ENCODE peak calls at places on chromosome 19, in six cellular contexts. One of them, this sample, is unnamed.

GRCh38 chr19:58395220-58395978 is at the start of gene RNF225:
- DNase-seq in mammary epithelial cell: peak
- DNase-seq in dorsolateral prefrontal cortex: no peak
- DNase-seq in IMR-90: no peak
- DNase-seq in fibroblast of lung: no peak
- DNase-seq in left lung: peak
- DNase-seq in this sample: no peak

GRCh38 chr19:29232315-29232852 is 19.4 kb upstream of the UQCRFS1 start:
- DNase-seq in mammary epithelial cell: no peak
- DNase-seq in dorsolateral prefrontal cortex: no peak
- DNase-seq in IMR-90: no peak
- DNase-seq in fibroblast of lung: no peak
- DNase-seq in left lung: no peak
- DNase-seq in this sample: no peak

GRCh38 chr19:45187421-45188100 is 9.0 kb downstream of the BLOC1S3 start:
- DNase-seq in mammary epithelial cell: no peak
- DNase-seq in dorsolateral prefrontal cortex: no peak
- DNase-seq in IMR-90: no peak
- DNase-seq in fibroblast of lung: no peak
- DNase-seq in left lung: no peak
- DNase-seq in this sample: no peak

GRCh38 chr19:19997656-19998268 is 41.5 kb downstream of the ZNF682 start:
- DNase-seq in mammary epithelial cell: no peak
- DNase-seq in dorsolateral prefrontal cortex: peak
- DNase-seq in IMR-90: no peak
- DNase-seq in fibroblast of lung: no peak
- DNase-seq in left lung: no peak
- DNase-seq in this sample: no peak

GRCh38 chr19:20662421-20663105 is 1.2 kb upstream of the ZNF626 start:
- DNase-seq in mammary epithelial cell: no peak
- DNase-seq in dorsolateral prefrontal cortex: peak
- DNase-seq in IMR-90: no peak
- DNase-seq in fibroblast of lung: no peak
- DNase-seq in left lung: no peak
- DNase-seq in this sample: no peak

GRCh38 chr19:4581381-4582111 is 22.1 kb upstream of the SEMA6B start:
- DNase-seq in mammary epithelial cell: peak
- DNase-seq in dorsolateral prefrontal cortex: peak
- DNase-seq in IMR-90: no peak
- DNase-seq in fibroblast of lung: peak
- DNase-seq in left lung: no peak
- DNase-seq in this sample: no peak

GRCh38 chr19:6721773-6722172 is 1.3 kb upstream of the C3 start:
- DNase-seq in mammary epithelial cell: no peak
- DNase-seq in dorsolateral prefrontal cortex: no peak
- DNase-seq in IMR-90: no peak
- DNase-seq in fibroblast of lung: no peak
- DNase-seq in left lung: no peak
- DNase-seq in this sample: no peak

GRCh38 chr19:9674669-9675357 is at the start of gene ZNF562:
- DNase-seq in mammary epithelial cell: peak
- DNase-seq in dorsolateral prefrontal cortex: peak
- DNase-seq in IMR-90: peak
- DNase-seq in fibroblast of lung: peak
- DNase-seq in left lung: peak
- DNase-seq in this sample: peak

GRCh38 chr19:4984448-4984990 is 15.6 kb downstream of the KDM4B start:
- DNase-seq in mammary epithelial cell: no peak
- DNase-seq in dorsolateral prefrontal cortex: no peak
- DNase-seq in IMR-90: no peak
- DNase-seq in fibroblast of lung: no peak
- DNase-seq in left lung: no peak
- DNase-seq in this sample: no peak

GRCh38 chr19:48964205-48965032 is 690 bp upstream of the FTL start:
- DNase-seq in mammary epithelial cell: no peak
- DNase-seq in dorsolateral prefrontal cortex: no peak
- DNase-seq in IMR-90: peak
- DNase-seq in fibroblast of lung: peak
- DNase-seq in left lung: no peak
- DNase-seq in this sample: no peak

GRCh38 chr19:17860993-17861360 is 1.3 kb downstream of the RPL18A start:
- DNase-seq in mammary epithelial cell: no peak
- DNase-seq in dorsolateral prefrontal cortex: no peak
- DNase-seq in IMR-90: peak
- DNase-seq in fibroblast of lung: no peak
- DNase-seq in left lung: no peak
- DNase-seq in this sample: no peak

GRCh38 chr19:21052902-21053301 is 29.1 kb upstream of the ZNF714 start:
- DNase-seq in mammary epithelial cell: no peak
- DNase-seq in dorsolateral prefrontal cortex: no peak
- DNase-seq in IMR-90: no peak
- DNase-seq in fibroblast of lung: no peak
- DNase-seq in left lung: no peak
- DNase-seq in this sample: no peak

GRCh38 chr19:325173-325936 is 19.2 kb downstream of the MIER2 start:
- DNase-seq in mammary epithelial cell: no peak
- DNase-seq in dorsolateral prefrontal cortex: no peak
- DNase-seq in IMR-90: no peak
- DNase-seq in fibroblast of lung: no peak
- DNase-seq in left lung: no peak
- DNase-seq in this sample: no peak

GRCh38 chr19:47897857-47898256 is 11.7 kb upstream of the SULT2A1 start:
- DNase-seq in mammary epithelial cell: no peak
- DNase-seq in dorsolateral prefrontal cortex: no peak
- DNase-seq in IMR-90: no peak
- DNase-seq in fibroblast of lung: no peak
- DNase-seq in left lung: no peak
- DNase-seq in this sample: no peak

GRCh38 chr19:17469092-17469370 is 1.3 kb upstream of the SLC27A1 start:
- DNase-seq in mammary epithelial cell: no peak
- DNase-seq in dorsolateral prefrontal cortex: no peak
- DNase-seq in IMR-90: peak
- DNase-seq in fibroblast of lung: no peak
- DNase-seq in left lung: no peak
- DNase-seq in this sample: no peak

GRCh38 chr19:342801-343421 is 1.7 kb downstream of the MIER2 start:
- DNase-seq in mammary epithelial cell: peak
- DNase-seq in dorsolateral prefrontal cortex: no peak
- DNase-seq in IMR-90: peak
- DNase-seq in fibroblast of lung: peak
- DNase-seq in left lung: peak
- DNase-seq in this sample: no peak

GRCh38 chr19:35621708-35622107 is 7.1 kb upstream of the RBM42 start:
- DNase-seq in mammary epithelial cell: no peak
- DNase-seq in dorsolateral prefrontal cortex: no peak
- DNase-seq in IMR-90: no peak
- DNase-seq in fibroblast of lung: no peak
- DNase-seq in left lung: no peak
- DNase-seq in this sample: no peak

GRCh38 chr19:35620001-35620400 is 7.5 kb downstream of the HAUS5 start:
- DNase-seq in mammary epithelial cell: no peak
- DNase-seq in dorsolateral prefrontal cortex: no peak
- DNase-seq in IMR-90: no peak
- DNase-seq in fibroblast of lung: no peak
- DNase-seq in left lung: no peak
- DNase-seq in this sample: no peak

GRCh38 chr19:35619290-35619923 is 6.9 kb downstream of the HAUS5 start:
- DNase-seq in mammary epithelial cell: no peak
- DNase-seq in dorsolateral prefrontal cortex: no peak
- DNase-seq in IMR-90: no peak
- DNase-seq in fibroblast of lung: no peak
- DNase-seq in left lung: no peak
- DNase-seq in this sample: no peak

GRCh38 chr19:35615036-35615435 is 2.5 kb downstream of the HAUS5 start:
- DNase-seq in mammary epithelial cell: no peak
- DNase-seq in dorsolateral prefrontal cortex: no peak
- DNase-seq in IMR-90: no peak
- DNase-seq in fibroblast of lung: no peak
- DNase-seq in left lung: no peak
- DNase-seq in this sample: no peak

GRCh38 chr19:35618857-35619256 is 6.3 kb downstream of the HAUS5 start:
- DNase-seq in mammary epithelial cell: no peak
- DNase-seq in dorsolateral prefrontal cortex: no peak
- DNase-seq in IMR-90: no peak
- DNase-seq in fibroblast of lung: no peak
- DNase-seq in left lung: no peak
- DNase-seq in this sample: no peak
- TF ChIP-seq CTCF in mammary epithelial cell: no peak
- TF ChIP-seq CTCF in dorsolateral prefrontal cortex: no peak
- TF ChIP-seq CTCF in IMR-90: no peak
- TF ChIP-seq CTCF in fibroblast of lung: no peak
- TF ChIP-seq CTCF in left lung: no peak
- TF ChIP-seq CTCF in this sample: no peak

DNA sequence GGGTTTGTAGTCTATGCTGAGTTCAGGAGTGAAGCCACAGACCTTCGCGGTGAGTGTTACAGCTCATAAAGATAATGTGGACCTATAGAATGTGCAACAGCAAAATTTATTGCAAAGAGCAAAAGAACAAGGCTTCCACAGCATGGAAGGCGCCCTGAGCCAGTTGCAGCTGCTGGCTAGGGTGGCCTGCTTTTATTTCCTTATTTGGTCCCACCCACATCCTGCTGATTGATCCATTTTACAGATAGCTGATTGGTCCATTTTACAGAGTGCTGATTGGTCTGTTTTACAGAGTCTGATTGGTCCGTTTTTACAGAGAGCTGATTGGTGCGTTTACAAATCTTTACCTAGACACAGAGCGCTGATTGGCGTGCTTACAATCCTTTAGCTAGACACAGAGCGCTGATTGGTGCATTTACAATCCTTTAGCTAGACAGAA is 4.2 kb upstream of the MIA start:
- DNase-seq in mammary epithelial cell: no peak
- DNase-seq in dorsolateral prefrontal cortex: no peak
- DNase-seq in IMR-90: no peak
- DNase-seq in fibroblast of lung: no peak
- DNase-seq in left lung: no peak
- DNase-seq in this sample: no peak
- TF ChIP-seq CTCF in mammary epithelial cell: no peak
- TF ChIP-seq CTCF in dorsolateral prefrontal cortex: no peak
- TF ChIP-seq CTCF in IMR-90: no peak
- TF ChIP-seq CTCF in fibroblast of lung: no peak
- TF ChIP-seq CTCF in left lung: no peak
- TF ChIP-seq CTCF in this sample: no peak

GRCh38 chr19:31355330-31356289 is 6.4 kb upstream of the TSHZ3 start:
- DNase-seq in mammary epithelial cell: no peak
- DNase-seq in dorsolateral prefrontal cortex: no peak
- DNase-seq in IMR-90: no peak
- DNase-seq in fibroblast of lung: peak
- DNase-seq in left lung: no peak
- DNase-seq in this sample: no peak

GRCh38 chr19:31354919-31355318 is 5.7 kb upstream of the TSHZ3 start:
- DNase-seq in mammary epithelial cell: no peak
- DNase-seq in dorsolateral prefrontal cortex: no peak
- DNase-seq in IMR-90: no peak
- DNase-seq in fibroblast of lung: no peak
- DNase-seq in left lung: no peak
- DNase-seq in this sample: no peak

GRCh38 chr19:31354316-31354715 is 5.1 kb upstream of the TSHZ3 start:
- DNase-seq in mammary epithelial cell: no peak
- DNase-seq in dorsolateral prefrontal cortex: no peak
- DNase-seq in IMR-90: no peak
- DNase-seq in fibroblast of lung: no peak
- DNase-seq in left lung: no peak
- DNase-seq in this sample: no peak

GRCh38 chr19:31357315-31357673 is 8.1 kb upstream of the TSHZ3 start:
- DNase-seq in mammary epithelial cell: no peak
- DNase-seq in dorsolateral prefrontal cortex: no peak
- DNase-seq in IMR-90: no peak
- DNase-seq in fibroblast of lung: no peak
- DNase-seq in left lung: no peak
- DNase-seq in this sample: no peak

DNA sequence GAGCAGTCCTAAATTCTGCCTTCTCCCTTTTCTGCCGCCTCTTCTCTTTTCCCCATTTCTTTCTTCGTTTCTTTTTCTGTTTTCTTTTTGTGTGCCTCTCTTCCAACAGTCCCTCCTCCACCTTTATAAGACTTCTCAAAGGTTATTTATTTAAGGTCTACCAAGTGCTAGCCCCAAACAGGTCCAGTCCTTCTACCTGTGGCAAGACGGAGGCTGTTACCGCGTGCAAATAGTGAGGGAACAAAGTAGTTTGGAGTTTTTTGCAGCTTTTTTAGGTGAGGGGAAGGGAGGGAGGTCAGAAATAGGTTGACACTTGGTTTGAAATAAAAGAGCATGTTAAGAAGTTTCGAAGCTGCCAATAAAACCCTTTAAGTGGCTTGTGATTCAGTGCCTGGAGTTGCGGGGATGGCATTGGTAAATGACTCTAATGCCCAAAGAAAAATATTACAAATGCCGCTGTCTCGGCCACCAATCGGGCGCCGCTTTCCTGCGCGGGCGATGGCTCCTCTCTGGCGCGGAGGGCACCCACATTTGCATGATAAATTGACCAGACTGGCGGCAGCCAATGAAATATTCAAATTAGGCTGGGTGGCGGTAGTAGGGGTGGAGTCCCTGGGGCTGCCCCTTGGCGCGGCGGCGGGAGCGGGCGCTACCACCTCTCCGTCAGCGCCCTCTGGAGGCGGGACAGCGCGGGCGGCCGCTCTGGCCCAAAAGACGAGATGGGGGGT is 7.5 kb upstream of the TSHZ3 start:
- DNase-seq in mammary epithelial cell: no peak
- DNase-seq in dorsolateral prefrontal cortex: no peak
- DNase-seq in IMR-90: no peak
- DNase-seq in fibroblast of lung: peak
- DNase-seq in left lung: peak
- DNase-seq in this sample: no peak
- TF ChIP-seq CTCF in mammary epithelial cell: peak
- TF ChIP-seq CTCF in dorsolateral prefrontal cortex: peak
- TF ChIP-seq CTCF in IMR-90: no peak
- TF ChIP-seq CTCF in fibroblast of lung: no peak
- TF ChIP-seq CTCF in left lung: peak
- TF ChIP-seq CTCF in this sample: peak

GRCh38 chr19:39196320-39196719 is 444 bp upstream of the NCCRP1 start:
- DNase-seq in mammary epithelial cell: no peak
- DNase-seq in dorsolateral prefrontal cortex: no peak
- DNase-seq in IMR-90: no peak
- DNase-seq in fibroblast of lung: no peak
- DNase-seq in left lung: no peak
- DNase-seq in this sample: no peak

GRCh38 chr19:39199025-39199424 is 2.3 kb downstream of the NCCRP1 start:
- DNase-seq in mammary epithelial cell: no peak
- DNase-seq in dorsolateral prefrontal cortex: peak
- DNase-seq in IMR-90: peak
- DNase-seq in fibroblast of lung: peak
- DNase-seq in left lung: no peak
- DNase-seq in this sample: no peak

GRCh38 chr19:39196860-39197562 is at the start of gene NCCRP1:
- DNase-seq in mammary epithelial cell: no peak
- DNase-seq in dorsolateral prefrontal cortex: no peak
- DNase-seq in IMR-90: no peak
- DNase-seq in fibroblast of lung: no peak
- DNase-seq in left lung: no peak
- DNase-seq in this sample: no peak

GRCh38 chr19:39195755-39196154 is 1.0 kb upstream of the NCCRP1 start:
- DNase-seq in mammary epithelial cell: no peak
- DNase-seq in dorsolateral prefrontal cortex: no peak
- DNase-seq in IMR-90: no peak
- DNase-seq in fibroblast of lung: no peak
- DNase-seq in left lung: no peak
- DNase-seq in this sample: no peak

GRCh38 chr19:39197808-39198207 is 1.0 kb downstream of the NCCRP1 start:
- DNase-seq in mammary epithelial cell: no peak
- DNase-seq in dorsolateral prefrontal cortex: no peak
- DNase-seq in IMR-90: no peak
- DNase-seq in fibroblast of lung: no peak
- DNase-seq in left lung: no peak
- DNase-seq in this sample: no peak
- TF ChIP-seq CTCF in mammary epithelial cell: peak
- TF ChIP-seq CTCF in dorsolateral prefrontal cortex: no peak
- TF ChIP-seq CTCF in IMR-90: no peak
- TF ChIP-seq CTCF in fibroblast of lung: no peak
- TF ChIP-seq CTCF in left lung: no peak
- TF ChIP-seq CTCF in this sample: no peak